ENCODE peak calls at places on chromosomes 5 and 9, in six cellular contexts. E, I, C, B, V and J are unnamed samples.

GRCh38 chr5:16617272-16617973 is 626 bp upstream of the RETREG1 start:
- DNase-seq in E (no peak), I (no peak), C (no peak), B (no peak), V (peak; percentile 19), J (no peak)

GRCh38 chr5:95304706-95305105 is 19.8 kb upstream of the MCTP1 start:
- DNase-seq in E (no peak), I (no peak), C (no peak), B (peak; percentile 48), V (no peak), J (no peak)

GRCh38 chr9:1721219-1721618 is 293.9 kb upstream of the SMARCA2 start:
- DNase-seq in E (no peak), I (no peak), C (no peak), B (no peak), V (peak; percentile 27), J (no peak)

GRCh38 chr5:73306741-73307275 is 133.8 kb downstream of the TMEM174 start:
- DNase-seq in E (no peak), I (no peak), C (no peak), B (no peak), V (no peak), J (no peak)

GRCh38 chr5:78102498-78102897 is 192.0 kb downstream of the AP3B1 start:
- DNase-seq in E (no peak), I (no peak), C (no peak), B (no peak), V (no peak), J (no peak)

GRCh38 chr9:99826579-99826978 is 4.9 kb downstream of the NR4A3 start:
- DNase-seq in E (no peak), I (no peak), C (no peak), B (no peak), V (no peak), J (no peak)

GRCh38 chr9:15144567-15145174 is 162.3 kb downstream of the TTC39B start:
- DNase-seq in E (no peak), I (peak; percentile 77), C (no peak), B (peak; percentile 92), V (no peak), J (no peak)

GRCh38 chr9:20804476-20805253 is 120.6 kb downstream of the FOCAD start:
- DNase-seq in E (no peak), I (no peak), C (no peak), B (no peak), V (no peak), J (no peak)

GRCh38 chr9:129665814-129666511 is 516 bp downstream of the PRRX2 start:
- DNase-seq in E (no peak), I (no peak), C (peak; percentile 11), B (no peak), V (no peak), J (no peak)
- H3K4me3 ChIP-seq in E (no peak overlapping the region), I (no peak overlapping the region), C (no peak overlapping the region), B (no peak overlapping the region), V (peak overlapping the region; percentile 7), J (peak overlapping the region; percentile 59)

GRCh38 chr5:966345-966710 is 42.3 kb upstream of the NKD2 start:
- DNase-seq in E (no peak), I (no peak), C (no peak), B (no peak), V (no peak), J (no peak)

GRCh38 chr5:966941-967340 is 41.7 kb upstream of the NKD2 start:
- DNase-seq in E (no peak), I (no peak), C (no peak), B (no peak), V (no peak), J (no peak)

GRCh38 chr5:963673-964531 is 44.7 kb upstream of the NKD2 start:
- DNase-seq in E (no peak), I (no peak), C (peak; percentile 77), B (no peak), V (no peak), J (no peak)

GRCh38 chr5:964821-965220 is 43.8 kb upstream of the NKD2 start:
- DNase-seq in E (no peak), I (no peak), C (no peak), B (no peak), V (no peak), J (no peak)

DNA sequence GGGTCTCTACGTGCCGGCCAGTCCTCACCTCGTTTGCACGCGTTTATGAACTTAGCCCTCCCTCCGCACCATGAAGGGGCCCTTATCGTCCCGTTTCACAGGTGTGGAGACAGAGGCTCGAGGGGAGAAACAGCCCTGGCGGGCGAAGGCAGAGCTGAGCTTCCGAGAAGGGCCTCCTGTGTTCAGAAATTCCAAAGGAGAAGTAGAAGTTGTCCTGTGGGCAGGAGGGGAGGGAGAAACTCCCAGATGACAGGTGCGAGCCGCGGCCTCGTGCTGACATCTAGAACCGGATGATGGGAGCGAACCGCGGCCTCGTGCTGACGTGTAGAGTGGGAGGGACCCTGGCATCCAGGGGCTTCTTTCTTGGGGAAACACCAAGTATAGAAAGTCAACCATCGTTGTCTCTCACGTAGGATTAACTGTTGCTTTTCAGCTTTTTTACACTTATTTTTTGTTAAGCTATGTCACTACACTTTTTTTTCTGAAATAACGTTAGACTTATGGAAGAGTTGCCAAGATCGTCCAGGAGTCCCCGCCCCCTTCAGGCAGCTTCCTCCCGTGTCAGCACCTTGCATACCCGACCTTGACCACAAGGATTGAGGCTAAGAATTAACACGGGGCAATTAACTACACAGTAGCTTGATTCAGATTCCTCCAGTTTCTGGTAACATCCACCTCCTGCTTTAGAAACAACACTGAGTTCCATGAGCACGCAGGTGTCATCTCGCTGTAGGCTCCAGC is 42.8 kb upstream of the NKD2 start:
- DNase-seq in E (no peak), I (no peak), C (peak; percentile 59), B (no peak), V (no peak), J (no peak)
- H3K27ac ChIP-seq in E (no peak overlapping the region), I (no peak overlapping the region), C (no peak overlapping the region), B (no peak overlapping the region), V (no peak overlapping the region), J (no peak overlapping the region)

DNA sequence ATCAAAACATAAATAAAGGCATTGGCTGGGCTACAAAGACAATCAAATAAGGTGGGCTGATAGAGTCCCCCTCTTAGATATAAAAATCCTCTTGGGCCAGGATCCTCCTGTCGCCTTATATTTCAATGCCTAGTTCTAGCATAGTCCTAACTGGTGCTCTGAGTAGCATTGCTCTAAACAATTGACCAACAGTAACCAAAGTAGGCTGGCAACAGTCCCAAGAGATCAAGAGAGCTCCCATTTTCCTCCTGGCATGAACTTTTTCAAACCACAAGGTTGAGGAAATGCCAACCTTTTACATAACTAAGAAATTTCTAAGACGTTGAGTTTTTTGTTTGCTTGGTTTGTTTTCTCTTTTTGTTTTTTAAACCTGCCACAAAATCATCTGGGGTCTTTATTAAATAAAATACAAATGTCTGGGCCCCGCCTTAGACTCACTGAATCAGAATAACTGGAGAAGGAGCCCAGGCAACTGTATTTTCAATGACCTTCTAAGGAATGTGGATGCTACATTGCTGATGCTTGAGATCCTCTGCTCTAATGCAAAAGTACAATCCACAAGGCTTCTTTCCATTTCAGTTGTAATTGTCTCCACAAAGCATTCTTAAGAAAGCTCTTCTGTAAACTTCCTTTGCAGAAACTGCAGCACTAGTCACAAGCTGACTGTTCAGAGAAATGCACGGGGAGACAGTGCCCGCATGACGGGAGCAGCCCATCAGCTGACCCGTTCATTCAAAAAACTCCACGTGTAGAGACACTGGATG is 2.9 kb downstream of the SLC45A2 start:
- DNase-seq in E (no peak), I (peak; percentile 44), C (no peak), B (peak; percentile 25), V (no peak), J (no peak)
- H3K4me3 ChIP-seq in E (no peak overlapping the region), I (no peak overlapping the region), C (no peak overlapping the region), B (no peak overlapping the region), V (no peak overlapping the region), J (no peak overlapping the region)

DNA sequence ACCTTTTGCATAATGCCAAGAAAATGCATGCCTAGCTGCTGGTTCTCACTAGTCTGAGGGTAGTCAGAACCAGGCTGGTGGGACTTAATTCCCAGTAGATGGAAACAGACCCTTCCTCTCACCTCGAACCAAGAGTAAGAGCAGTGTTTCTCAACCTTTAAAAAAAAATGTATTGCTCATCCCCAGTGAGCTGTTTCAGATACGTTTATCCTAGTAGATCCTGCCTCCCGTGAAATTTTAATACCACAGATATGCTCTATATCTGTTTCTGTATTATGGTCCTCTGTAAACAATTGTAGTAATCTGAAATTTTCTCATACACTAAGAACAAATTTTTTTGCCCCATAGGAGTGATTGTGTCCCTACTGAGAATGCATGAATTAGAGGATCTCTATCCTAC is 86.2 kb downstream of the TEK start:
- DNase-seq in E (no peak), I (no peak), C (no peak), B (no peak), V (no peak), J (no peak)
- H3K27ac ChIP-seq in E (no peak overlapping the region), I (no peak overlapping the region), C (no peak overlapping the region), B (no peak overlapping the region), V (no peak overlapping the region), J (no peak overlapping the region)

DNA sequence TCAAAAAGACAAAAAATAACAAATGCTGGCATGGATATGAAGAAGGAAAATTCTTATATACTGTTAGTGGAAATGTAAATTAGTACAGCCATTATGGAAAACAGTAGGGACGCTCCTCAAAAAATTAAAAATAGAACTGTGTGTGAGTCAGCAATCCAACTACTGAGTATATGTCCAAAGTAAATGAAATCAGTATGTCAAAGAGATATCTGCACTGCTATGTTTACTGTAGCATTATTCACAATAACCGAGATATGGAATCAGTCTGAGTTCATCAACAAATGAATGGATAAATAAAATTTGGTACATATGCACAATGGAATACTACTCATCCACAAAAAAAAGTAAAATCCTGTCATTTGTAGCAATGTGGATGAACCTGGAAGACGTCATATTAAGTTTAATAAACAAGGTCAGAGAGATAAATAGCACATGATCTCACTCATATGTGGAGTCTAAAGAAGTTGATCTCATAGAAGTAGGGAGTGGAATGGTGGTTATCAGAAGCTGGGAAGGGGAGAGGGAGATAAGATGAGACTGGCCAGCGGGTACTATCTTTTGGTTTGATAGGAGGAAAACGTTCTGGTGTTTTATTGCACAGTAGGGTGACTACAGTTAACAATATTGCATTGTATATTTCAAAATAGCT is 16.7 kb upstream of the SHC3 start:
- DNase-seq in E (no peak), I (no peak), C (no peak), B (peak; percentile 53), V (no peak), J (no peak)
- H3K4me3 ChIP-seq in E (no peak overlapping the region), I (no peak overlapping the region), C (no peak overlapping the region), B (no peak overlapping the region), V (no peak overlapping the region), J (no peak overlapping the region)

GRCh38 chr9:136792321-136793062 is 1.3 kb downstream of the TMEM141 start:
- DNase-seq in E (no peak), I (no peak), C (no peak), B (no peak), V (peak; percentile 56), J (no peak)

GRCh38 chr9:136787690-136788400 is 3.3 kb upstream of the TMEM141 start:
- DNase-seq in E (peak; percentile 63), I (no peak), C (peak; percentile 68), B (peak; percentile 65), V (peak; percentile 88), J (peak; percentile 77)

GRCh38 chr9:136790640-136791465 is at the start of gene TMEM141:
- DNase-seq in E (peak; percentile 100), I (peak; percentile 94), C (peak; percentile 93), B (peak; percentile 95), V (peak; percentile 100), J (peak; percentile 100)

GRCh38 chr9:136791466-136792276 is 527 bp downstream of the TMEM141 start:
- DNase-seq in E (peak; percentile 84), I (peak; percentile 81), C (peak; percentile 33), B (peak; percentile 65), V (peak; percentile 86), J (peak; percentile 42)

GRCh38 chr9:136789523-136789937 is 1.6 kb upstream of the TMEM141 start:
- DNase-seq in E (no peak), I (no peak), C (no peak), B (no peak), V (no peak), J (no peak)
- H3K27ac ChIP-seq in E (peak overlapping the region; percentile 97), I (no peak overlapping the region), C (peak overlapping the region; percentile 93), B (no peak overlapping the region), V (peak overlapping the region; percentile 90), J (peak overlapping the region; percentile 94)